ENCODE peak calls at places on chromosomes 16 and 17, in eight cellular contexts. R is hepatocyte; C is activated T-cell treated with anti-CD3 and anti-CD28 coated beads, Interleukin-2, amount 50 U/mL, for 4 hours; J is frontal cortex; P is GM20000; V is adrenal gland; O is HFFc6; T is activated naive CD8-positive, alpha-beta T cell treated with anti-CD3 and anti-CD28 coated beads, Interleukin-2, amount 50 U/mL, for 24 hours. X is an unnamed sample.

GRCh38 chr16:79993810-79994209 is 393.3 kb upstream of the MAF start:
- DNase-seq in R (peak), C (no peak), J (no peak), P (no peak), V (no peak), O (no peak), T (no peak), X (no peak)

GRCh38 chr16:56950881-56951771 is 10.6 kb upstream of the CETP start:
- DNase-seq in R (peak), C (peak), J (no peak), P (peak), V (peak), O (peak), T (peak), X (peak)

GRCh38 chr17:68389041-68389440 is 68.3 kb downstream of the WIPI1 start:
- DNase-seq in R (no peak), C (no peak), J (no peak), P (no peak), V (no peak), O (no peak), T (no peak), X (no peak)

GRCh38 chr17:40075216-40076100 is 12.7 kb downstream of the THRA start:
- DNase-seq in R (peak), C (peak), J (peak), P (peak), V (peak), O (no peak), T (peak), X (peak)

GRCh38 chr16:72021043-72021442 is 12.5 kb downstream of the DHODH start:
- DNase-seq in R (no peak), C (no peak), J (no peak), P (no peak), V (no peak), O (no peak), T (no peak), X (peak)

GRCh38 chr17:58156839-58157803 is 8.9 kb downstream of the OR4D1 start:
- DNase-seq in R (peak), C (peak), J (no peak), P (no peak), V (no peak), O (no peak), T (peak), X (peak)

GRCh38 chr16:11610580-11610979 is 23.9 kb upstream of the LITAF start:
- DNase-seq in R (no peak), C (no peak), J (no peak), P (no peak), V (no peak), O (no peak), T (no peak), X (no peak)

GRCh38 chr17:31457391-31458234 is 66.1 kb downstream of the RAB11FIP4 start:
- DNase-seq in R (peak), C (no peak), J (no peak), P (no peak), V (no peak), O (no peak), T (no peak), X (no peak)

GRCh38 chr16:69384974-69385373 is 833 bp downstream of the TERF2 start:
- DNase-seq in R (no peak), C (no peak), J (no peak), P (peak), V (no peak), O (no peak), T (no peak), X (no peak)

GRCh38 chr17:76542566-76542971 is 2.7 kb downstream of the PRCD start:
- DNase-seq in R (no peak), C (no peak), J (no peak), P (no peak), V (no peak), O (no peak), T (no peak), X (no peak)

GRCh38 chr17:64145460-64145750 is 15.5 kb upstream of the ERN1 start:
- DNase-seq in R (no peak), C (no peak), J (no peak), P (no peak), V (no peak), O (no peak), T (no peak), X (no peak)

GRCh38 chr17:65522751-65523404 is 38.6 kb downstream of the AXIN2 start:
- DNase-seq in R (no peak), C (no peak), J (no peak), P (no peak), V (no peak), O (no peak), T (no peak), X (no peak)

GRCh38 chr17:63751806-63752205 is 10.2 kb upstream of the STRADA start:
- DNase-seq in R (peak), C (peak), J (no peak), P (no peak), V (no peak), O (no peak), T (no peak), X (no peak)

GRCh38 chr16:84013787-84014569 is 28.6 kb downstream of the SLC38A8 start:
- DNase-seq in R (peak), C (peak), J (no peak), P (peak), V (peak), O (peak), T (peak), X (peak)

GRCh38 chr17:83200746-83201145 is 121.3 kb downstream of the METRNL start:
- DNase-seq in R (no peak), C (peak), J (no peak), P (no peak), V (no peak), O (no peak), T (no peak), X (peak)

GRCh38 chr17:61423967-61424649 is 24.5 kb downstream of the TBX2 start:
- DNase-seq in R (no peak), C (no peak), J (no peak), P (no peak), V (no peak), O (no peak), T (no peak), X (no peak)

GRCh38 chr17:44942456-44942855 is 5.1 kb downstream of the KIF18B start:
- DNase-seq in R (no peak), C (no peak), J (no peak), P (no peak), V (no peak), O (no peak), T (no peak), X (no peak)

GRCh38 chr17:47388825-47389224 is 65.1 kb downstream of the EFCAB13 start:
- DNase-seq in R (no peak), C (no peak), J (no peak), P (no peak), V (no peak), O (no peak), T (no peak), X (no peak)

GRCh38 chr16:78106659-78107058 is 7.2 kb downstream of the WWOX start:
- DNase-seq in R (no peak), C (no peak), J (no peak), P (no peak), V (no peak), O (no peak), T (no peak), X (no peak)

X was measured in glutamatergic neuron.